ENCODE peak calls at places on chromosomes 6 and 20, in five cellular contexts. X is NCI-H1105 treated with DMSO at 0.1 percent for 48 hours, I is activated T-cell treated with anti-CD3 and anti-CD28 coated beads for 1 hour, K is T-helper 9 cell, O is NAMALWA. Q is an unnamed sample.

GRCh38 chr20:14644698-14645097 is 307.3 kb upstream of the FLRT3 start:
- DNase-seq in O (no peak), I (no peak), X (peak; percentile 68), K (no peak), Q (peak; percentile 72)

GRCh38 chr6:1840491-1841121 is 230.9 kb downstream of the FOXC1 start:
- DNase-seq in I (no peak), X (no peak), K (no peak), O (no peak), Q (no peak)

GRCh38 chr20:23640018-23640872 is 2.5 kb upstream of the CST3 start:
- DNase-seq in X (no peak), K (no peak), I (no peak), O (no peak), Q (no peak)

GRCh38 chr6:71887006-71887743 is 825 bp downstream of the RIMS1 start:
- DNase-seq in K (no peak), O (no peak), I (no peak), X (no peak), Q (no peak)

GRCh38 chr20:20266552-20266951 is 101.4 kb upstream of the INSM1 start:
- DNase-seq in K (no peak), X (no peak), O (no peak), I (no peak), Q (no peak)

GRCh38 chr20:38724603-38725457 is 544 bp downstream of the SLC32A1 start:
- DNase-seq in X (peak; percentile 33), O (peak; percentile 30), K (no peak), I (no peak), Q (peak; percentile 30)

GRCh38 chr6:89120371-89120770 is 2.5 kb upstream of the SRSF12 start:
- DNase-seq in O (no peak), K (no peak), X (no peak), I (no peak), Q (no peak)

GRCh38 chr6:16765235-16765634 is 4.0 kb upstream of the ATXN1 start:
- DNase-seq in K (no peak), X (no peak), I (no peak), O (no peak), Q (no peak)

GRCh38 chr20:51769941-51770615 is 1.9 kb upstream of the ATP9A start:
- DNase-seq in X (no peak), I (no peak), O (no peak), K (no peak), Q (no peak)

GRCh38 chr6:134630468-134631180 is 312.7 kb upstream of the SGK1 start:
- DNase-seq in I (no peak), K (no peak), X (no peak), O (peak; percentile 46), Q (peak; percentile 62)

GRCh38 chr6:106804238-106805016 is 170.1 kb downstream of the CD24 start:
- DNase-seq in X (no peak), K (no peak), O (no peak), I (no peak), Q (no peak)

GRCh38 chr6:87968435-87969278 is 79.0 kb upstream of the SPACA1 start:
- DNase-seq in X (peak; percentile 86), K (no peak), O (no peak), I (no peak), Q (peak; percentile 11)

GRCh38 chr6:1848752-1849151 is 239.0 kb downstream of the FOXC1 start:
- DNase-seq in I (no peak), K (no peak), X (no peak), O (no peak), Q (no peak)

GRCh38 chr20:12241065-12241464 is 323.4 kb downstream of the BTBD3 start:
- DNase-seq in O (no peak), K (no peak), I (no peak), X (peak; percentile 62), Q (no peak)

GRCh38 chr6:39835856-39836442 is 43.8 kb downstream of the DAAM2 start:
- DNase-seq in K (no peak), O (no peak), X (no peak), I (no peak), Q (no peak)

GRCh38 chr20:32359633-32360332 is 1.7 kb downstream of the ASXL1 start:
- DNase-seq in I (no peak), K (no peak), X (no peak), O (peak; percentile 59), Q (no peak)

GRCh38 chr6:16483315-16483875 is 245.0 kb downstream of the GMPR start:
- DNase-seq in O (no peak), X (no peak), K (no peak), I (no peak), Q (no peak)

GRCh38 chr6:112054001-112054400 is at the start of gene CCN6:
- DNase-seq in I (no peak), K (no peak), O (no peak), X (no peak), Q (no peak)

GRCh38 chr6:27812805-27813626 is 99.2 kb downstream of the OR2B2 start:
- DNase-seq in X (no peak), O (peak; percentile 81), I (no peak), K (no peak), Q (peak; percentile 50)